ENCODE peak calls at places on chromosomes 16 and 17, in five cellular contexts. S is vagina, U is fibroblast of pulmonary artery, V is neural progenitor cell, L is heart left ventricle. F is an unnamed sample.

GRCh38 chr16:56279132-56279531 is 87.8 kb downstream of the GNAO1 start:
- DNase-seq in S (no peak), U (no peak), V (no peak), L (no peak), F (no peak)

GRCh38 chr17:32627233-32628008 is 140.6 kb downstream of the CDK5R1 start:
- DNase-seq in S (no peak), U (peak; percentile 17), V (peak; percentile 91), L (no peak), F (no peak)

GRCh38 chr16:50989047-50989446 is 162.0 kb downstream of the SALL1 start:
- DNase-seq in S (no peak), U (no peak), V (no peak), L (no peak), F (no peak)

GRCh38 chr16:58266336-58266735 is 28.5 kb downstream of the PRSS54 start:
- DNase-seq in S (no peak), U (no peak), V (no peak), L (no peak), F (no peak)

GRCh38 chr17:5248821-5249479 is 14.3 kb upstream of the SCIMP start:
- DNase-seq in S (no peak), U (no peak), V (no peak), L (no peak), F (no peak)

GRCh38 chr16:28876973-28877641 is 1.2 kb upstream of the ATP2A1 start:
- DNase-seq in S (no peak), U (no peak), V (peak; percentile 33), L (no peak), F (peak; percentile 41)

GRCh38 chr17:44467108-44467507 is 36.1 kb downstream of the GPATCH8 start:
- DNase-seq in S (no peak), U (no peak), V (no peak), L (no peak), F (no peak)

GRCh38 chr16:51540259-51540658 is 389.2 kb upstream of the SALL1 start:
- DNase-seq in S (no peak), U (no peak), V (no peak), L (no peak), F (no peak)

GRCh38 chr17:72226322-72226721 is 105.5 kb downstream of the SOX9 start:
- DNase-seq in S (no peak), U (no peak), V (no peak), L (no peak), F (no peak)

GRCh38 chr17:28908640-28909098 is 5.8 kb upstream of the DHRS13 start:
- DNase-seq in S (no peak), U (peak; percentile 73), V (no peak), L (no peak), F (no peak)

GRCh38 chr17:58232707-58233156 is 5.7 kb upstream of the LPO start:
- DNase-seq in S (no peak), U (peak; percentile 88), V (no peak), L (no peak), F (peak; percentile 74)

GRCh38 chr17:77420476-77420803 is 279.7 kb downstream of the SEC14L1 start:
- DNase-seq in S (no peak), U (no peak), V (no peak), L (no peak), F (no peak)
- TF ChIP-seq CTCF in S (peak; percentile 7), U (peak; percentile 3), V (no peak), L (no peak), F (no peak)

DNA sequence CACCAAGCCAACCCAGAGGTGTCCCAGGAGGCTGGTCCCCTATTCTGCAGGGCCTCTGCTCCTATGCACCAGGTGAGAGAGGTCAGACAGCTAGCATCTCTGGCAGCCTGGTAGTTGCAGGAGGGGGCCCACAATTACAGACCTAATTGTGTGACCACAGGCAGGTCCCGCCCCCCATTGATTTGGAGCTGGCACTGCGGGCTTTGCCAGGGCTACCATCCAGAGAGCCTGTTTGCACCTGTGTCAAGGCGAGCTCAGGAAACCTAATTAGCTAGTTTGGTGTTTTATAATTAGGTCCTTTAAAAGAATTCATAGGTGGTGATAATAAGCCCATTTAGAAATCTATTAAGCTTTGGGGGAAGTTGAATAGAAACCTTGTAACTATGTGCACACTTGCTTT is 90.2 kb downstream of the MRM1 start:
- DNase-seq in S (no peak), U (no peak), V (no peak), L (no peak), F (no peak)
- TF ChIP-seq CTCF in S (no peak), U (no peak), V (no peak), L (no peak), F (no peak)

GRCh38 chr17:48835971-48836370 is 5.1 kb downstream of the CALCOCO2 start:
- DNase-seq in S (no peak), U (no peak), V (no peak), L (no peak), F (no peak)

GRCh38 chr17:48831549-48831883 is 681 bp downstream of the CALCOCO2 start:
- DNase-seq in S (no peak), U (no peak), V (no peak), L (no peak), F (no peak)

GRCh38 chr17:48834973-48835372 is 4.1 kb downstream of the CALCOCO2 start:
- DNase-seq in S (no peak), U (no peak), V (no peak), L (no peak), F (no peak)

GRCh38 chr17:48832491-48832890 is 1.7 kb downstream of the CALCOCO2 start:
- DNase-seq in S (no peak), U (no peak), V (no peak), L (peak; percentile 60), F (no peak)

GRCh38 chr17:48830840-48831548 is at the start of gene CALCOCO2:
- DNase-seq in S (no peak), U (peak; percentile 91), V (peak; percentile 98), L (peak; percentile 97), F (peak; percentile 95)
- TF ChIP-seq CTCF in S (peak; percentile 1), U (no peak), V (peak; percentile 10), L (peak; percentile 12), F (no peak)

GRCh38 chr17:42778570-42778969 is 1.8 kb upstream of the WNK4 start:
- DNase-seq in S (no peak), U (no peak), V (no peak), L (no peak), F (no peak)

GRCh38 chr17:42774066-42774750 is 959 bp downstream of the VPS25 start:
- DNase-seq in S (no peak), U (peak; percentile 53), V (no peak), L (no peak), F (no peak)

GRCh38 chr17:42772945-42773289 is 332 bp upstream of the VPS25 start:
- DNase-seq in S (no peak), U (no peak), V (no peak), L (no peak), F (no peak)

GRCh38 chr17:42775534-42776098 is 2.4 kb downstream of the VPS25 start:
- DNase-seq in S (no peak), U (peak; percentile 74), V (no peak), L (no peak), F (peak; percentile 49)

DNA sequence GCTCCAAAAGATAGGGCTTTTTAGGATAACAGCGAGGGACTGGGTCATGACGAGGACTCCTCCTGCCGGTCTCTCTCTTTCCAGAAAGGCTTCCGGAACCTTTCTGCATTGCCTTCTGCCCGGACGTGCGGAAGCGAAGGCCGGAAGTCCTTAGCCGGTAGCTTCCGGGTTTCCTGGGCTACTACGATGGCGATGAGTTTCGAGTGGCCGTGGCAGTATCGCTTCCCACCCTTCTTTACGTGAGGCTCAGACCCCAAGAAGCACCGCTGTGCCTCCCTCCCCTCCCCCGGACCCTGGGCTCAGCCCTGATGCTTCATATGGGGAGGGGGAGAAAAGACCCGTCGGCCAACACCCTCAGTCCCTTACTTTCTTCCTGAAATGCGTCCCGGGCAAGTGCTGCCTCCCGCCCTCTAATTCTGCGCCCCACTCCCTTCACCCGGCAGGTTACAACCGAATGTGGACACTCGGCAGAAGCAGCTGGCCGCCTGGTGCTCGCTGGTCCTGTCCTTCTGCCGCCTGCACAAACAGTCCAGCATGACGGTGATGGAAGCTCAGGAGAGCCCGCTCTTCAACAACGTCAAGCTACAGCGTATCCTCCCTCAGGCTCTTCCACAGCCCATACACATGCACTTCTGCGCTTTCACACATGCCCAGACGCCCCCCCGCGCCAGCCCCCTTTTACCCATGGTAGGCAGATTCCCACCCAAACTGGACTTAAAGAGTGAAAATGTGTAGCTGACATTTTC is at the start of gene VPS25:
- DNase-seq in S (no peak), U (peak; percentile 88), V (peak; percentile 88), L (peak; percentile 81), F (peak; percentile 89)
- TF ChIP-seq CTCF in S (no peak), U (peak; percentile 15), V (peak; percentile 28), L (no peak), F (no peak)

F was measured in GM20000.